ENCODE peak calls at places on chromosomes 13 and 19, in nine cellular contexts. One of them, this sample, is unnamed.

GRCh38 chr13:50200988-50201387 is 185.7 kb downstream of the KCNRG start:
- DNase-seq in BJ: no peak
- DNase-seq in AG04450: no peak
- DNase-seq in NCI-H1105 treated with DMSO at 0.1 percent for 48 hours: no peak
- DNase-seq in heart left ventricle: no peak
- DNase-seq in fibroblast of mammary gland: no peak
- DNase-seq in breast epithelium: no peak
- DNase-seq in HS-5: no peak
- DNase-seq in NCI-H2171 treated with DMSO at 0.1 percent for 48 hours: peak; percentile 52
- DNase-seq in this sample: peak; percentile 36

GRCh38 chr13:112072531-112073244 is 5.7 kb downstream of the SOX1 start:
- DNase-seq in BJ: no peak
- DNase-seq in AG04450: no peak
- DNase-seq in HS-5: no peak
- DNase-seq in NCI-H1105 treated with DMSO at 0.1 percent for 48 hours: peak; percentile 97
- DNase-seq in fibroblast of mammary gland: no peak
- DNase-seq in NCI-H2171 treated with DMSO at 0.1 percent for 48 hours: no peak
- DNase-seq in breast epithelium: no peak
- DNase-seq in heart left ventricle: no peak
- DNase-seq in this sample: peak; percentile 96

GRCh38 chr19:39413269-39413902 is 917 bp downstream of the PLEKHG2 start:
- DNase-seq in HS-5: no peak
- DNase-seq in NCI-H2171 treated with DMSO at 0.1 percent for 48 hours: peak; percentile 57
- DNase-seq in NCI-H1105 treated with DMSO at 0.1 percent for 48 hours: peak; percentile 41
- DNase-seq in heart left ventricle: peak; percentile 88
- DNase-seq in AG04450: no peak
- DNase-seq in breast epithelium: no peak
- DNase-seq in fibroblast of mammary gland: peak; percentile 65
- DNase-seq in BJ: no peak
- DNase-seq in this sample: peak; percentile 83

GRCh38 chr13:85095887-85096286 is 703.3 kb downstream of the SLITRK6 start:
- DNase-seq in NCI-H2171 treated with DMSO at 0.1 percent for 48 hours: no peak
- DNase-seq in breast epithelium: no peak
- DNase-seq in AG04450: no peak
- DNase-seq in heart left ventricle: no peak
- DNase-seq in HS-5: no peak
- DNase-seq in NCI-H1105 treated with DMSO at 0.1 percent for 48 hours: no peak
- DNase-seq in fibroblast of mammary gland: no peak
- DNase-seq in BJ: no peak
- DNase-seq in this sample: no peak

GRCh38 chr19:1162404-1163282 is 11.4 kb downstream of the SBNO2 start:
- DNase-seq in NCI-H2171 treated with DMSO at 0.1 percent for 48 hours: no peak
- DNase-seq in BJ: no peak
- DNase-seq in HS-5: no peak
- DNase-seq in fibroblast of mammary gland: no peak
- DNase-seq in heart left ventricle: no peak
- DNase-seq in AG04450: no peak
- DNase-seq in NCI-H1105 treated with DMSO at 0.1 percent for 48 hours: no peak
- DNase-seq in breast epithelium: no peak
- DNase-seq in this sample: no peak

GRCh38 chr13:101092985-101093384 is 323.3 kb downstream of the NALCN start:
- DNase-seq in heart left ventricle: no peak
- DNase-seq in BJ: no peak
- DNase-seq in HS-5: no peak
- DNase-seq in fibroblast of mammary gland: peak; percentile 3
- DNase-seq in breast epithelium: no peak
- DNase-seq in NCI-H1105 treated with DMSO at 0.1 percent for 48 hours: no peak
- DNase-seq in AG04450: no peak
- DNase-seq in NCI-H2171 treated with DMSO at 0.1 percent for 48 hours: no peak
- DNase-seq in this sample: no peak

GRCh38 chr13:36029171-36029570 is 102.0 kb downstream of the DCLK1 start:
- DNase-seq in NCI-H1105 treated with DMSO at 0.1 percent for 48 hours: no peak
- DNase-seq in NCI-H2171 treated with DMSO at 0.1 percent for 48 hours: no peak
- DNase-seq in fibroblast of mammary gland: peak; percentile 94
- DNase-seq in BJ: no peak
- DNase-seq in HS-5: no peak
- DNase-seq in AG04450: no peak
- DNase-seq in heart left ventricle: no peak
- DNase-seq in breast epithelium: no peak
- DNase-seq in this sample: peak; percentile 93

GRCh38 chr19:56508282-56508778 is 675 bp downstream of the ZNF471 start:
- DNase-seq in NCI-H1105 treated with DMSO at 0.1 percent for 48 hours: no peak
- DNase-seq in heart left ventricle: peak; percentile 7
- DNase-seq in fibroblast of mammary gland: no peak
- DNase-seq in NCI-H2171 treated with DMSO at 0.1 percent for 48 hours: no peak
- DNase-seq in breast epithelium: no peak
- DNase-seq in HS-5: no peak
- DNase-seq in BJ: peak; percentile 4
- DNase-seq in AG04450: no peak
- DNase-seq in this sample: peak; percentile 45

GRCh38 chr13:102651892-102652291 is 43.0 kb downstream of the METTL21C start:
- DNase-seq in NCI-H2171 treated with DMSO at 0.1 percent for 48 hours: no peak
- DNase-seq in AG04450: no peak
- DNase-seq in fibroblast of mammary gland: peak; percentile 51
- DNase-seq in BJ: no peak
- DNase-seq in breast epithelium: no peak
- DNase-seq in HS-5: no peak
- DNase-seq in heart left ventricle: no peak
- DNase-seq in NCI-H1105 treated with DMSO at 0.1 percent for 48 hours: no peak
- DNase-seq in this sample: no peak

GRCh38 chr19:2631213-2631821 is 71.2 kb downstream of the GNG7 start:
- DNase-seq in HS-5: no peak
- DNase-seq in BJ: no peak
- DNase-seq in fibroblast of mammary gland: peak; percentile 46
- DNase-seq in AG04450: no peak
- DNase-seq in NCI-H2171 treated with DMSO at 0.1 percent for 48 hours: no peak
- DNase-seq in heart left ventricle: no peak
- DNase-seq in NCI-H1105 treated with DMSO at 0.1 percent for 48 hours: no peak
- DNase-seq in breast epithelium: no peak
- DNase-seq in this sample: no peak

GRCh38 chr19:47036233-47036651 is 12.2 kb downstream of the TMEM160 start:
- DNase-seq in HS-5: no peak
- DNase-seq in NCI-H2171 treated with DMSO at 0.1 percent for 48 hours: peak; percentile 80
- DNase-seq in heart left ventricle: no peak
- DNase-seq in breast epithelium: no peak
- DNase-seq in NCI-H1105 treated with DMSO at 0.1 percent for 48 hours: peak; percentile 76
- DNase-seq in fibroblast of mammary gland: peak; percentile 22
- DNase-seq in AG04450: no peak
- DNase-seq in BJ: no peak
- DNase-seq in this sample: peak; percentile 86

GRCh38 chr13:26246154-26246553 is 7.8 kb upstream of the CDK8 start:
- DNase-seq in BJ: no peak
- DNase-seq in NCI-H1105 treated with DMSO at 0.1 percent for 48 hours: no peak
- DNase-seq in NCI-H2171 treated with DMSO at 0.1 percent for 48 hours: no peak
- DNase-seq in fibroblast of mammary gland: no peak
- DNase-seq in breast epithelium: no peak
- DNase-seq in HS-5: no peak
- DNase-seq in AG04450: no peak
- DNase-seq in heart left ventricle: no peak
- DNase-seq in this sample: no peak

GRCh38 chr13:113489171-113489548 is 1.4 kb downstream of the DCUN1D2 start:
- DNase-seq in NCI-H1105 treated with DMSO at 0.1 percent for 48 hours: peak; percentile 33
- DNase-seq in breast epithelium: no peak
- DNase-seq in AG04450: no peak
- DNase-seq in fibroblast of mammary gland: no peak
- DNase-seq in HS-5: no peak
- DNase-seq in BJ: no peak
- DNase-seq in heart left ventricle: no peak
- DNase-seq in NCI-H2171 treated with DMSO at 0.1 percent for 48 hours: no peak
- DNase-seq in this sample: no peak

GRCh38 chr13:24066405-24067292 is 93.9 kb upstream of the SPATA13 start:
- DNase-seq in breast epithelium: no peak
- DNase-seq in HS-5: no peak
- DNase-seq in NCI-H2171 treated with DMSO at 0.1 percent for 48 hours: no peak
- DNase-seq in heart left ventricle: no peak
- DNase-seq in NCI-H1105 treated with DMSO at 0.1 percent for 48 hours: no peak
- DNase-seq in AG04450: no peak
- DNase-seq in fibroblast of mammary gland: no peak
- DNase-seq in BJ: no peak
- DNase-seq in this sample: peak; percentile 6

GRCh38 chr13:100361504-100361903 is 227.1 kb downstream of the GGACT start:
- DNase-seq in NCI-H1105 treated with DMSO at 0.1 percent for 48 hours: no peak
- DNase-seq in BJ: no peak
- DNase-seq in breast epithelium: no peak
- DNase-seq in heart left ventricle: no peak
- DNase-seq in HS-5: no peak
- DNase-seq in fibroblast of mammary gland: peak; percentile 77
- DNase-seq in NCI-H2171 treated with DMSO at 0.1 percent for 48 hours: no peak
- DNase-seq in AG04450: no peak
- DNase-seq in this sample: no peak

GRCh38 chr19:38949580-38950367 is 19.0 kb downstream of the MRPS12 start:
- DNase-seq in breast epithelium: peak; percentile 87
- DNase-seq in NCI-H2171 treated with DMSO at 0.1 percent for 48 hours: peak; percentile 88
- DNase-seq in AG04450: no peak
- DNase-seq in heart left ventricle: peak; percentile 86
- DNase-seq in NCI-H1105 treated with DMSO at 0.1 percent for 48 hours: no peak
- DNase-seq in HS-5: no peak
- DNase-seq in BJ: no peak
- DNase-seq in fibroblast of mammary gland: peak; percentile 78
- DNase-seq in this sample: peak; percentile 88